ENCODE peak calls at places on chromosomes 2 and 18, in nine cellular contexts. One of them, this sample, is unnamed.

GRCh38 chr2:127187831-127188230 is 32.3 kb downstream of the CYP27C1 start:
- DNase-seq in AG10803: no peak
- DNase-seq in astrocyte of the spinal cord: no peak
- DNase-seq in tibial nerve: no peak
- DNase-seq in uterus: no peak
- DNase-seq in IMR-90: no peak
- DNase-seq in right atrium auricular region: peak; percentile 53
- DNase-seq in astrocyte of the cerebellum: no peak
- DNase-seq in gastrocnemius medialis: no peak
- DNase-seq in this sample: no peak

GRCh38 chr2:120346034-120346666 is at the start of gene INHBB:
- DNase-seq in AG10803: peak; percentile 20
- DNase-seq in astrocyte of the spinal cord: no peak
- DNase-seq in tibial nerve: no peak
- DNase-seq in uterus: no peak
- DNase-seq in IMR-90: no peak
- DNase-seq in right atrium auricular region: no peak
- DNase-seq in astrocyte of the cerebellum: no peak
- DNase-seq in gastrocnemius medialis: no peak
- DNase-seq in this sample: no peak

GRCh38 chr18:23189768-23190661 is 54.7 kb downstream of the CABLES1 start:
- DNase-seq in AG10803: no peak
- DNase-seq in astrocyte of the spinal cord: no peak
- DNase-seq in tibial nerve: no peak
- DNase-seq in uterus: no peak
- DNase-seq in IMR-90: no peak
- DNase-seq in right atrium auricular region: no peak
- DNase-seq in astrocyte of the cerebellum: no peak
- DNase-seq in gastrocnemius medialis: no peak
- DNase-seq in this sample: no peak

GRCh38 chr18:47680488-47680887 is 250.0 kb downstream of the SMAD2 start:
- DNase-seq in AG10803: no peak
- DNase-seq in astrocyte of the spinal cord: no peak
- DNase-seq in tibial nerve: no peak
- DNase-seq in uterus: no peak
- DNase-seq in IMR-90: no peak
- DNase-seq in right atrium auricular region: no peak
- DNase-seq in astrocyte of the cerebellum: no peak
- DNase-seq in gastrocnemius medialis: no peak
- DNase-seq in this sample: no peak

GRCh38 chr2:74105413-74105812 is 42.3 kb downstream of the BOLA3 start:
- DNase-seq in AG10803: no peak
- DNase-seq in astrocyte of the spinal cord: no peak
- DNase-seq in tibial nerve: no peak
- DNase-seq in uterus: no peak
- DNase-seq in IMR-90: no peak
- DNase-seq in right atrium auricular region: no peak
- DNase-seq in astrocyte of the cerebellum: no peak
- DNase-seq in gastrocnemius medialis: no peak
- DNase-seq in this sample: no peak

GRCh38 chr2:173997269-173997668 is 32.1 kb upstream of the SP3 start:
- DNase-seq in AG10803: peak; percentile 88
- DNase-seq in astrocyte of the spinal cord: no peak
- DNase-seq in tibial nerve: peak; percentile 87
- DNase-seq in uterus: peak; percentile 90
- DNase-seq in IMR-90: peak; percentile 45
- DNase-seq in right atrium auricular region: peak; percentile 95
- DNase-seq in astrocyte of the cerebellum: no peak
- DNase-seq in gastrocnemius medialis: peak; percentile 88
- DNase-seq in this sample: no peak

GRCh38 chr18:72155327-72155726 is 388.8 kb downstream of the CBLN2 start:
- DNase-seq in AG10803: no peak
- DNase-seq in astrocyte of the spinal cord: peak; percentile 33
- DNase-seq in tibial nerve: no peak
- DNase-seq in uterus: no peak
- DNase-seq in IMR-90: no peak
- DNase-seq in right atrium auricular region: no peak
- DNase-seq in astrocyte of the cerebellum: peak; percentile 15
- DNase-seq in gastrocnemius medialis: no peak
- DNase-seq in this sample: no peak

GRCh38 chr2:223725986-223726970 is 111.1 kb downstream of the AP1S3 start:
- DNase-seq in AG10803: no peak
- DNase-seq in astrocyte of the spinal cord: no peak
- DNase-seq in tibial nerve: no peak
- DNase-seq in uterus: no peak
- DNase-seq in IMR-90: no peak
- DNase-seq in right atrium auricular region: no peak
- DNase-seq in astrocyte of the cerebellum: no peak
- DNase-seq in gastrocnemius medialis: no peak
- DNase-seq in this sample: no peak

GRCh38 chr2:64606495-64607363 is 47.0 kb downstream of the SERTAD2 start:
- DNase-seq in AG10803: peak; percentile 84
- DNase-seq in astrocyte of the spinal cord: no peak
- DNase-seq in tibial nerve: peak; percentile 87
- DNase-seq in uterus: peak; percentile 92
- DNase-seq in IMR-90: no peak
- DNase-seq in right atrium auricular region: peak; percentile 97
- DNase-seq in astrocyte of the cerebellum: no peak
- DNase-seq in gastrocnemius medialis: peak; percentile 76
- DNase-seq in this sample: peak; percentile 37

GRCh38 chr2:190844700-190845410 is 35.8 kb upstream of the GLS start:
- DNase-seq in AG10803: no peak
- DNase-seq in astrocyte of the spinal cord: no peak
- DNase-seq in tibial nerve: no peak
- DNase-seq in uterus: no peak
- DNase-seq in IMR-90: no peak
- DNase-seq in right atrium auricular region: no peak
- DNase-seq in astrocyte of the cerebellum: no peak
- DNase-seq in gastrocnemius medialis: no peak
- DNase-seq in this sample: no peak

GRCh38 chr2:17538022-17538843 is 2.3 kb upstream of the VSNL1 start:
- DNase-seq in AG10803: peak; percentile 1
- DNase-seq in astrocyte of the spinal cord: peak; percentile 78
- DNase-seq in tibial nerve: no peak
- DNase-seq in uterus: no peak
- DNase-seq in IMR-90: peak; percentile 20
- DNase-seq in right atrium auricular region: no peak
- DNase-seq in astrocyte of the cerebellum: no peak
- DNase-seq in gastrocnemius medialis: no peak
- DNase-seq in this sample: no peak

GRCh38 chr2:46999857-47000678 is 84.5 kb upstream of the MCFD2 start:
- DNase-seq in AG10803: no peak
- DNase-seq in astrocyte of the spinal cord: no peak
- DNase-seq in tibial nerve: no peak
- DNase-seq in uterus: no peak
- DNase-seq in IMR-90: no peak
- DNase-seq in right atrium auricular region: no peak
- DNase-seq in astrocyte of the cerebellum: no peak
- DNase-seq in gastrocnemius medialis: no peak
- DNase-seq in this sample: no peak

GRCh38 chr2:101124061-101124460 is 27.1 kb downstream of the TBC1D8 start:
- DNase-seq in AG10803: peak; percentile 12
- DNase-seq in astrocyte of the spinal cord: peak; percentile 33
- DNase-seq in tibial nerve: no peak
- DNase-seq in uterus: no peak
- DNase-seq in IMR-90: peak; percentile 28
- DNase-seq in right atrium auricular region: no peak
- DNase-seq in astrocyte of the cerebellum: no peak
- DNase-seq in gastrocnemius medialis: no peak
- DNase-seq in this sample: no peak

GRCh38 chr2:23588106-23588505 is 203.1 kb downstream of the KLHL29 start:
- DNase-seq in AG10803: no peak
- DNase-seq in astrocyte of the spinal cord: no peak
- DNase-seq in tibial nerve: no peak
- DNase-seq in uterus: no peak
- DNase-seq in IMR-90: no peak
- DNase-seq in right atrium auricular region: no peak
- DNase-seq in astrocyte of the cerebellum: no peak
- DNase-seq in gastrocnemius medialis: no peak
- DNase-seq in this sample: no peak

GRCh38 chr18:55250729-55251128 is 291.5 kb upstream of the CCDC68 start:
- DNase-seq in AG10803: peak; percentile 39
- DNase-seq in astrocyte of the spinal cord: peak; percentile 47
- DNase-seq in tibial nerve: no peak
- DNase-seq in uterus: no peak
- DNase-seq in IMR-90: peak; percentile 69
- DNase-seq in right atrium auricular region: no peak
- DNase-seq in astrocyte of the cerebellum: no peak
- DNase-seq in gastrocnemius medialis: no peak
- DNase-seq in this sample: no peak

GRCh38 chr2:196183172-196183473 is 11.7 kb upstream of the STK17B start:
- DNase-seq in AG10803: no peak
- DNase-seq in astrocyte of the spinal cord: no peak
- DNase-seq in tibial nerve: no peak
- DNase-seq in uterus: no peak
- DNase-seq in IMR-90: no peak
- DNase-seq in right atrium auricular region: no peak
- DNase-seq in astrocyte of the cerebellum: no peak
- DNase-seq in gastrocnemius medialis: no peak
- DNase-seq in this sample: no peak
- H3K4me3 ChIP-seq in AG10803: no peak overlapping the region
- H3K4me3 ChIP-seq in astrocyte of the spinal cord: no peak overlapping the region
- H3K4me3 ChIP-seq in tibial nerve: no peak overlapping the region
- H3K4me3 ChIP-seq in uterus: no peak overlapping the region
- H3K4me3 ChIP-seq in IMR-90: no peak overlapping the region
- H3K4me3 ChIP-seq in right atrium auricular region: no peak overlapping the region
- H3K4me3 ChIP-seq in astrocyte of the cerebellum: no peak overlapping the region
- H3K4me3 ChIP-seq in gastrocnemius medialis: no peak overlapping the region
- H3K4me3 ChIP-seq in this sample: no peak overlapping the region

DNA sequence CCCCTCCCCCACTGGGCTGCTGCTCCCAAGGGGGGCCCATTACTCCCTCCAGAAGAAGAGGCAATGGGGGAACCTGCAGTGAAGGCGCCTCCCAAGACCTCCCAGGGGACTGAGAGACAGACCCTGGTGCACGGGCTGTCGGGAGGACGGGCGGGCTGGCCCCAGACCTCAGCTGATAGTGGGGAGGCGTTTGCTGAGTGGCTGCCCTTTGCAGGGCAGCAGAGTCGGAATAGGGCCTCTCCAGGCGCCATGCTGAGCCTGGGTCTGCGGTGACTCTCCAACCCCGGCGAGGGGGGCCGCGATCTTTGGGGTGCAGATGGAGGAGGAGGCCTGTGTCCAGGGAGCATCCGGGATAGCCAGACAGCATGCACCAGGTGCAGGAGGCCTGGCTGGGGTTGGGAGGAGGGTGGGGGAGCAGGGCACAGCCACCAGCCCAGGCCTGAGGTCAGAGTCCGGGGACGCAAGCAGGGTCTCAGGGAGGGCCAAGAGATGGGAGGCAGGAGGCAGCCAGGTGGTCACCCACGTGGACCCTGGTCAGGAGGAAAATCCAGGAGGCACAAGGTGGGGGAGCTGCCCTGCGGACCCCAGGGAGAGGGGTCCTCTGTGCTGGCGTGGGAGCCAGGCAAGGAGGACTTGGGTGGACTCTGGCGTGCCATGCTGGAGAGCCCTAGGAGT is 11.0 kb downstream of the CROCC2 start:
- DNase-seq in AG10803: no peak
- DNase-seq in astrocyte of the spinal cord: no peak
- DNase-seq in tibial nerve: no peak
- DNase-seq in uterus: peak; percentile 27
- DNase-seq in IMR-90: no peak
- DNase-seq in right atrium auricular region: no peak
- DNase-seq in astrocyte of the cerebellum: no peak
- DNase-seq in gastrocnemius medialis: no peak
- DNase-seq in this sample: no peak
- H3K4me3 ChIP-seq in AG10803: peak overlapping the region; percentile 23
- H3K4me3 ChIP-seq in astrocyte of the spinal cord: no peak overlapping the region
- H3K4me3 ChIP-seq in tibial nerve: no peak overlapping the region
- H3K4me3 ChIP-seq in uterus: no peak overlapping the region
- H3K4me3 ChIP-seq in IMR-90: no peak overlapping the region
- H3K4me3 ChIP-seq in right atrium auricular region: no peak overlapping the region
- H3K4me3 ChIP-seq in astrocyte of the cerebellum: no peak overlapping the region
- H3K4me3 ChIP-seq in gastrocnemius medialis: no peak overlapping the region
- H3K4me3 ChIP-seq in this sample: no peak overlapping the region

GRCh38 chr2:222318712-222319575 is 20.1 kb upstream of the PAX3 start:
- DNase-seq in AG10803: no peak
- DNase-seq in astrocyte of the spinal cord: no peak
- DNase-seq in tibial nerve: no peak
- DNase-seq in uterus: no peak
- DNase-seq in IMR-90: no peak
- DNase-seq in right atrium auricular region: peak; percentile 55
- DNase-seq in astrocyte of the cerebellum: no peak
- DNase-seq in gastrocnemius medialis: no peak
- DNase-seq in this sample: peak; percentile 46
- H3K4me3 ChIP-seq in AG10803: peak overlapping the region; percentile 58
- H3K4me3 ChIP-seq in astrocyte of the spinal cord: peak overlapping the region; percentile 39
- H3K4me3 ChIP-seq in tibial nerve: peak overlapping the region; percentile 44
- H3K4me3 ChIP-seq in uterus: peak overlapping the region; percentile 46
- H3K4me3 ChIP-seq in IMR-90: peak overlapping the region; percentile 12
- H3K4me3 ChIP-seq in right atrium auricular region: peak overlapping the region; percentile 61
- H3K4me3 ChIP-seq in astrocyte of the cerebellum: peak overlapping the region; percentile 51
- H3K4me3 ChIP-seq in gastrocnemius medialis: peak overlapping the region; percentile 57
- H3K4me3 ChIP-seq in this sample: peak overlapping the region; percentile 50

DNA sequence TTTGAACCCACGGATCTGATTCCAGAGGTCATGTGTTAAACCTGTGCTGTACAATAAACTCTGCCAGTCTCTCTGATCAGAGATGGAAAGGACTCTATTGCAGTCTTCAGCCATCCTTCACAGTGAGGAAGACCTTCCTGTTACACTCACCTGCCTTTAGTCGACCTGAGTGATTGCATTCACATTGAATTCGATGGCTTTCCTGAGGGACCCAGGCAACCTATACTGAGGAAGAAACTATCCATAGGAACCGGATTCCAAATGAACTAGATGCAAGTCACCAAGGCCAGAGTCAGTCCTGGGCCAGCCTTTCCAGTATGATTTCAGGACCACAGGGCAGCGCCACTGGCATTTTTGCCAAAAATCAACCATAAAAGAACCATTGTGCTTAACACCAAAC is 56.8 kb downstream of the PKDCC start:
- DNase-seq in AG10803: no peak
- DNase-seq in astrocyte of the spinal cord: no peak
- DNase-seq in tibial nerve: no peak
- DNase-seq in uterus: no peak
- DNase-seq in IMR-90: no peak
- DNase-seq in right atrium auricular region: no peak
- DNase-seq in astrocyte of the cerebellum: no peak
- DNase-seq in gastrocnemius medialis: no peak
- DNase-seq in this sample: no peak
- H3K4me3 ChIP-seq in AG10803: no peak overlapping the region
- H3K4me3 ChIP-seq in astrocyte of the spinal cord: no peak overlapping the region
- H3K4me3 ChIP-seq in tibial nerve: no peak overlapping the region
- H3K4me3 ChIP-seq in uterus: no peak overlapping the region
- H3K4me3 ChIP-seq in IMR-90: no peak overlapping the region
- H3K4me3 ChIP-seq in right atrium auricular region: no peak overlapping the region
- H3K4me3 ChIP-seq in astrocyte of the cerebellum: no peak overlapping the region
- H3K4me3 ChIP-seq in gastrocnemius medialis: no peak overlapping the region
- H3K4me3 ChIP-seq in this sample: no peak overlapping the region

This sample was measured in Jurkat, Clone E6-1.